ENCODE peak calls at places on chromosomes 12 and 14, in six cellular contexts. Q is HepG2, Y is K562, I is NT2/D1, S is GM12878, L is H1. H is an unnamed sample.

GRCh38 chr12:49345840-49346658 is 639 bp upstream of the DNAJC22 start:
- DNase-seq in Q (no peak), Y (peak; percentile 47), I (no peak), S (no peak), L (no peak), H (no peak)

GRCh38 chr12:10184261-10184843 is 5.5 kb downstream of the TMEM52B start:
- DNase-seq in Q (no peak), Y (no peak), I (no peak), S (no peak), L (no peak), H (no peak)

GRCh38 chr14:76480426-76480825 is 104.5 kb downstream of the ESRRB start:
- DNase-seq in Q (no peak), Y (no peak), I (peak; percentile 69), S (no peak), L (no peak), H (no peak)

GRCh38 chr12:21647179-21647578 is 10.5 kb downstream of the LDHB start:
- DNase-seq in Q (no peak), Y (no peak), I (no peak), S (no peak), L (no peak), H (no peak)

GRCh38 chr12:57621497-57622292 is 10.5 kb downstream of the ARHGEF25 start:
- DNase-seq in Q (no peak), Y (peak; percentile 85), I (no peak), S (no peak), L (no peak), H (peak; percentile 15)

GRCh38 chr12:14167005-14167628 is 185.7 kb upstream of the GRIN2B start:
- DNase-seq in Q (peak; percentile 30), Y (peak; percentile 38), I (peak; percentile 79), S (no peak), L (no peak), H (peak; percentile 61)

GRCh38 chr12:126038434-126038833 is 973.2 kb downstream of the AACS start:
- DNase-seq in Q (no peak), Y (no peak), I (no peak), S (no peak), L (no peak), H (no peak)

GRCh38 chr12:52185400-52185967 is 6.3 kb downstream of the KRT80 start:
- DNase-seq in Q (no peak), Y (no peak), I (no peak), S (no peak), L (no peak), H (no peak)

GRCh38 chr14:73764406-73764805 is 50.2 kb upstream of the PNMA1 start:
- DNase-seq in Q (no peak), Y (no peak), I (no peak), S (no peak), L (no peak), H (no peak)

GRCh38 chr14:97185186-97185585 is 388.0 kb downstream of the VRK1 start:
- DNase-seq in Q (no peak), Y (no peak), I (no peak), S (no peak), L (no peak), H (no peak)

GRCh38 chr12:108305520-108305919 is 33.6 kb downstream of the CMKLR1 start:
- DNase-seq in Q (no peak), Y (peak; percentile 15), I (no peak), S (no peak), L (no peak), H (no peak)

GRCh38 chr14:102187044-102187443 is 47.3 kb downstream of the WDR20 start:
- DNase-seq in Q (no peak), Y (no peak), I (no peak), S (no peak), L (no peak), H (peak; percentile 41)

GRCh38 chr14:83706555-83706954 is 1823.4 kb upstream of the FLRT2 start:
- DNase-seq in Q (no peak), Y (no peak), I (peak; percentile 22), S (no peak), L (peak; percentile 58), H (no peak)

GRCh38 chr14:56216631-56217379 is 98.6 kb downstream of the PELI2 start:
- DNase-seq in Q (no peak), Y (peak; percentile 24), I (no peak), S (no peak), L (no peak), H (no peak)

GRCh38 chr14:76154539-76155126 is 2.9 kb downstream of the GPATCH2L start:
- DNase-seq in Q (no peak), Y (no peak), I (no peak), S (no peak), L (no peak), H (no peak)

GRCh38 chr14:29926701-29927595 is 699 bp downstream of the PRKD1 start:
- DNase-seq in Q (peak; percentile 54), Y (peak; percentile 15), I (no peak), S (no peak), L (no peak), H (no peak)

GRCh38 chr12:102948941-102949352 is 8.5 kb upstream of the ASCL1 start:
- DNase-seq in Q (peak; percentile 10), Y (peak; percentile 54), I (no peak), S (no peak), L (no peak), H (peak; percentile 23)

GRCh38 chr12:75705749-75706719 is 194.6 kb upstream of the KRR1 start:
- DNase-seq in Q (no peak), Y (peak; percentile 40), I (no peak), S (no peak), L (no peak), H (peak; percentile 64)

GRCh38 chr14:54622189-54622958 is 55.4 kb downstream of the SAMD4A start:
- DNase-seq in Q (no peak), Y (no peak), I (no peak), S (peak; percentile 61), L (no peak), H (no peak)

GRCh38 chr14:75570797-75571196 is 7.6 kb upstream of the FLVCR2 start:
- DNase-seq in Q (no peak), Y (no peak), I (no peak), S (no peak), L (no peak), H (no peak)

GRCh38 chr12:65818454-65819382 is 5.6 kb upstream of the HMGA2 start:
- DNase-seq in Q (no peak), Y (no peak), I (no peak), S (no peak), L (no peak), H (peak; percentile 75)

GRCh38 chr14:74686324-74686723 is 26.6 kb downstream of the AREL1 start:
- DNase-seq in Q (no peak), Y (peak; percentile 22), I (no peak), S (no peak), L (no peak), H (no peak)

GRCh38 chr12:132154941-132155770 is 10.9 kb downstream of the NOC4L start:
- DNase-seq in Q (no peak), Y (no peak), I (no peak), S (no peak), L (no peak), H (no peak)

GRCh38 chr12:117441751-117442150 is 80.3 kb upstream of the NOS1 start:
- DNase-seq in Q (no peak), Y (no peak), I (no peak), S (no peak), L (no peak), H (no peak)

GRCh38 chr12:117439531-117440001 is 78.1 kb upstream of the NOS1 start:
- DNase-seq in Q (no peak), Y (no peak), I (no peak), S (no peak), L (no peak), H (no peak)

GRCh38 chr12:117447665-117448366 is 86.4 kb upstream of the NOS1 start:
- DNase-seq in Q (no peak), Y (no peak), I (no peak), S (no peak), L (no peak), H (no peak)

GRCh38 chr12:117440384-117440783 is 79.0 kb upstream of the NOS1 start:
- DNase-seq in Q (no peak), Y (no peak), I (no peak), S (no peak), L (no peak), H (no peak)

DNA sequence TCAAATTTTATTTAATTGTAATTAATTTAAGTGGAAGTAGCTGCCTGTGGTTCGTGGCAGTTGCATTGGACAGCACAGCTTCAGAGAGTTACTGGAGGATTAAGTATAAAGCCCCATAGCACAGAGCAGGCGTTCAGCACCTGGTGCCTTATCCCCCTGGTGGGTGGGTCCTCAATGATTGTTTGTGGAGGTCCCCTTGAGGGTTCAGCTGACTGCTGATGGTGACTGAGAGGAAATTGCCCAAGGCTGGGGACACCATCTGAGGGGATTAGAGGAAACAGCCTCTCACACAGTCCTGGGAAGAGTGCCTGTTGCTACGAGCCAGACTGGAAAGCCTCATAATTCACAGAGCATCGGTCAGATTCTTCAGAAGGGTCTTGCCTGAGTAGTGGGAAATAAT is 83.4 kb upstream of the NOS1 start:
- DNase-seq in Q (no peak), Y (no peak), I (no peak), S (no peak), L (no peak), H (no peak)
- TF ChIP-seq ZNF274 in Q (no peak), Y (no peak), I (no peak), S (no peak), L (no peak), H (no peak)

GRCh38 chr12:117192057-117192456 is 1.8 kb upstream of the FBXO21 start:
- DNase-seq in Q (no peak), Y (no peak), I (no peak), S (no peak), L (no peak), H (no peak)

GRCh38 chr12:117188121-117188665 is 2.1 kb downstream of the FBXO21 start:
- DNase-seq in Q (no peak), Y (no peak), I (no peak), S (no peak), L (no peak), H (no peak)

GRCh38 chr12:117190210-117190781 is at the start of gene FBXO21:
- DNase-seq in Q (peak; percentile 65), Y (peak; percentile 98), I (peak; percentile 82), S (peak; percentile 33), L (peak; percentile 72), H (peak; percentile 69)

GRCh38 chr12:117189725-117190209 is 503 bp downstream of the FBXO21 start:
- DNase-seq in Q (peak; percentile 24), Y (peak; percentile 39), I (no peak), S (no peak), L (no peak), H (no peak)

GRCh38 chr12:117188961-117189724 is 1.1 kb downstream of the FBXO21 start:
- DNase-seq in Q (no peak), Y (no peak), I (no peak), S (no peak), L (no peak), H (no peak)
- TF ChIP-seq ZNF274 in Q (no peak), Y (no peak), I (no peak), S (no peak), L (no peak), H (no peak)

GRCh38 chr14:77681196-77682157 is 26.3 kb downstream of the ALKBH1 start:
- DNase-seq in Q (peak; percentile 60), Y (no peak), I (no peak), S (no peak), L (no peak), H (no peak)
- TF ChIP-seq ZNF274 in Q (no peak), Y (no peak), I (no peak), S (no peak), L (no peak), H (no peak)

DNA sequence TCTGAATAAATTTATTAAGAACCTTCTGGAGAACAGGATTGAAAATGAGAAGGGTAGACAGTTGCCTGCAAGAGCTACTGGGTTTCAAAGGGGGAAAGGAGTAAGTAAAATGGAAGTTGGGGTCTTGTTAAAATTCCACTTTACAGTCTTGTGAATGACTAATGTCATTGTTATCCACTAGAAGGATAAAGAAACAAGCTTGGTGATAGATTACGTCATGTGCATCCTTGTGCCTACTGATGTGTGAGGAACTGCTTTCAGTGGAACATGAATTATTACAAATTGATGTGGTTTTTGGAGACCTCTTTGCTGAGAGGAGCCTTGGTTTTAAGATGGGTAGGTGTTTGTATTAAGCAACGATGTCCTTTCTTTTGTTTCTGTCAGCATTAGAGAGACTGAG is 272.5 kb upstream of the PRICKLE1 start:
- DNase-seq in Q (no peak), Y (no peak), I (no peak), S (no peak), L (no peak), H (no peak)
- TF ChIP-seq ZNF274 in Q (no peak), Y (no peak), I (no peak), S (no peak), L (no peak), H (no peak)